ENCODE peak calls at places on chromosomes 2 and 18, in four cellular contexts. D, I, P and O are unnamed samples.

GRCh38 chr18:54161267-54161666 is 63.2 kb downstream of the MBD2 start:
- DNase-seq in D (no peak), I (no peak), P (no peak), O (no peak)

GRCh38 chr18:50507120-50507590 is 52.7 kb upstream of the MAPK4 start:
- DNase-seq in D (no peak), I (peak; percentile 40), P (no peak), O (no peak)

GRCh38 chr2:113120861-113121260 is 6.5 kb upstream of the IL1RN start:
- DNase-seq in D (no peak), I (no peak), P (no peak), O (no peak)

GRCh38 chr2:65033178-65033577 is 23.0 kb upstream of the CEP68 start:
- DNase-seq in D (no peak), I (no peak), P (no peak), O (no peak)

GRCh38 chr2:123453772-123454171 is 571.3 kb upstream of the CNTNAP5 start:
- DNase-seq in D (no peak), I (no peak), P (no peak), O (no peak)

GRCh38 chr2:17543131-17543660 is 2.7 kb downstream of the VSNL1 start:
- DNase-seq in D (no peak), I (no peak), P (no peak), O (no peak)

GRCh38 chr18:9722691-9723090 is 14.6 kb downstream of the RAB31 start:
- DNase-seq in D (no peak), I (no peak), P (no peak), O (no peak)

GRCh38 chr2:226122067-226122466 is 677.6 kb downstream of the IRS1 start:
- DNase-seq in D (no peak), I (no peak), P (no peak), O (no peak)

GRCh38 chr2:118202707-118203303 is 114.5 kb downstream of the INSIG2 start:
- DNase-seq in D (no peak), I (peak; percentile 37), P (no peak), O (peak; percentile 4)

GRCh38 chr2:237873961-237874551 is 14.6 kb downstream of the RAMP1 start:
- DNase-seq in D (no peak), I (no peak), P (no peak), O (no peak)

GRCh38 chr2:27566628-27567027 is 16.2 kb upstream of the ZNF512 start:
- DNase-seq in D (no peak), I (no peak), P (no peak), O (no peak)

GRCh38 chr2:138959031-138959430 is 178.8 kb upstream of the NXPH2 start:
- DNase-seq in D (no peak), I (no peak), P (no peak), O (no peak)

GRCh38 chr2:28356095-28356911 is 36.4 kb upstream of the FOSL2 start:
- DNase-seq in D (no peak), I (peak; percentile 95), P (no peak), O (peak; percentile 60)

GRCh38 chr2:127217470-127218325 is 2.4 kb downstream of the CYP27C1 start:
- DNase-seq in D (no peak), I (no peak), P (no peak), O (no peak)

GRCh38 chr18:76467371-76468190 is 27.5 kb downstream of the ZNF516 start:
- DNase-seq in D (no peak), I (no peak), P (peak; percentile 77), O (no peak)

GRCh38 chr18:30970201-30970816 is 72.2 kb downstream of the DSC3 start:
- DNase-seq in D (no peak), I (no peak), P (peak; percentile 28), O (no peak)

GRCh38 chr2:105114551-105114950 is 76.7 kb downstream of the MRPS9 start:
- DNase-seq in D (no peak), I (no peak), P (no peak), O (no peak)

GRCh38 chr2:124988794-124989193 is 963.7 kb downstream of the CNTNAP5 start:
- DNase-seq in D (no peak), I (no peak), P (no peak), O (no peak)

GRCh38 chr2:150528861-150529801 is 41.7 kb upstream of the RND3 start:
- DNase-seq in D (no peak), I (no peak), P (no peak), O (no peak)

GRCh38 chr2:69449906-69450305 is 12.7 kb upstream of the NFU1 start:
- DNase-seq in D (no peak), I (no peak), P (no peak), O (no peak)

GRCh38 chr2:217990791-217991465 is 11.9 kb downstream of the TNS1 start:
- DNase-seq in D (no peak), I (no peak), P (no peak), O (no peak)

GRCh38 chr2:215505044-215505786 is 69.3 kb upstream of the FN1 start:
- DNase-seq in D (no peak), I (peak; percentile 24), P (peak; percentile 68), O (no peak)